ENCODE peak calls at places on chromosomes 5 and 9, in ten cellular contexts. H, P, J, V, U, G, Y, X, B and F are unnamed samples. For H3K9me3, the result is how much of the 10 kb centered on the place peaks cover.

GRCh38 chr5:32928761-32929160 is 217.6 kb downstream of the NPR3 start:
- DNase-seq in U (no peak), V (no peak), Y (no peak), X (no peak), P (no peak), H (peak), G (no peak), J (no peak), B (no peak), F (no peak)

GRCh38 chr5:125294844-125295243 is 548.4 kb upstream of the ZNF608 start:
- DNase-seq in P (no peak), H (no peak), X (no peak), J (no peak), U (no peak), Y (no peak), V (peak), B (no peak), G (no peak), F (no peak)

GRCh38 chr5:134085411-134085810 is 29.1 kb upstream of the TCF7 start:
- DNase-seq in H (no peak), B (no peak), G (no peak), U (no peak), Y (no peak), J (no peak), V (no peak), X (no peak), P (no peak), F (no peak)

GRCh38 chr5:12522116-12522515 is 617.9 kb upstream of the CTNND2 start:
- DNase-seq in B (no peak), P (no peak), H (no peak), G (no peak), J (no peak), Y (no peak), X (no peak), U (no peak), V (no peak), F (no peak)

GRCh38 chr9:7095054-7095453 is 337.3 kb downstream of the KDM4C start:
- DNase-seq in Y (no peak), V (no peak), X (no peak), B (no peak), H (no peak), P (no peak), J (no peak), U (no peak), G (no peak), F (no peak)

GRCh38 chr9:29778281-29778849 is 2205.1 kb upstream of the C9orf72 start:
- DNase-seq in U (no peak), P (no peak), X (no peak), B (no peak), G (no peak), J (no peak), Y (no peak), H (no peak), V (no peak), F (no peak)

GRCh38 chr5:81213070-81213469 is 20.1 kb upstream of the CKMT2 start:
- DNase-seq in B (no peak), J (no peak), X (no peak), G (no peak), V (no peak), H (no peak), U (no peak), Y (no peak), P (no peak), F (no peak)

GRCh38 chr5:96843140-96843539 is 33.2 kb upstream of the ERAP2 start:
- DNase-seq in V (no peak), B (no peak), G (no peak), H (no peak), P (no peak), J (no peak), X (no peak), U (no peak), Y (no peak), F (no peak)

GRCh38 chr9:99085949-99086948 is 18.7 kb upstream of the TGFBR1 start:
- DNase-seq in P (no peak), G (no peak), J (no peak), V (peak), Y (no peak), X (no peak), B (no peak), H (peak), U (no peak), F (no peak)

GRCh38 chr5:52867809-52868208 is 80.1 kb downstream of the ITGA1 start:
- DNase-seq in G (no peak), J (no peak), B (no peak), P (no peak), H (peak), V (no peak), U (no peak), X (no peak), Y (no peak), F (no peak)

GRCh38 chr5:4976918-4977317 is 163.2 kb upstream of the ADAMTS16 start:
- DNase-seq in G (no peak), X (no peak), U (no peak), H (no peak), Y (no peak), V (no peak), P (no peak), B (no peak), J (no peak), F (no peak)

GRCh38 chr9:137191691-137192447 is 3.4 kb downstream of the SSNA1 start:
- DNase-seq in G (no peak), X (no peak), V (no peak), B (no peak), H (no peak), Y (no peak), U (no peak), J (no peak), P (no peak), F (no peak)

GRCh38 chr9:111529787-111530186 is 4.8 kb downstream of the ZNF483 start:
- DNase-seq in G (no peak), P (no peak), J (no peak), U (no peak), V (no peak), X (no peak), Y (no peak), H (no peak), B (no peak), F (no peak)

GRCh38 chr9:122463828-122464632 is 13.7 kb downstream of the OR1J1 start:
- DNase-seq in U (no peak), H (no peak), J (no peak), V (no peak), X (no peak), P (no peak), Y (no peak), G (no peak), B (no peak), F (no peak)

GRCh38 chr5:181189363-181189961 is 15.5 kb downstream of the TRIM7 start:
- DNase-seq in H (peak), V (peak), B (peak), J (no peak), P (peak), G (no peak), U (no peak), X (peak), Y (peak), F (no peak)

GRCh38 chr5:133612021-133612860 is at the start of gene FSTL4:
- DNase-seq in V (peak), U (peak), G (no peak), X (no peak), P (no peak), Y (peak), J (peak), H (no peak), B (peak), F (no peak)

GRCh38 chr9:115668506-115668905 is 485.1 kb upstream of the PAPPA start:
- DNase-seq in X (no peak), J (no peak), G (no peak), H (peak), U (no peak), V (no peak), P (no peak), B (no peak), Y (no peak), F (no peak)

GRCh38 chr9:91004992-91005391 is 203.4 kb downstream of the SYK start:
- DNase-seq in X (no peak), J (no peak), B (no peak), U (no peak), P (no peak), G (no peak), V (no peak), H (no peak), Y (no peak), F (no peak)

GRCh38 chr5:177147239-177147638 is 13.7 kb downstream of the NSD1 start:
- DNase-seq in X (no peak), H (peak), J (no peak), P (peak), B (no peak), U (no peak), V (no peak), G (no peak), Y (peak), F (no peak)

GRCh38 chr5:169301386-169301930 is 519 bp upstream of the SLIT3 start:
- DNase-seq in B (no peak), J (no peak), P (no peak), Y (no peak), U (no peak), H (no peak), V (no peak), G (no peak), X (no peak), F (no peak)

GRCh38 chr5:169302046-169302445 is 1.1 kb upstream of the SLIT3 start:
- DNase-seq in U (no peak), G (no peak), V (no peak), P (no peak), J (no peak), B (no peak), X (no peak), Y (no peak), H (no peak), F (no peak)

GRCh38 chr5:169299651-169300467 is 1.1 kb downstream of the SLIT3 start:
- DNase-seq in B (no peak), P (no peak), V (no peak), G (no peak), J (no peak), H (no peak), U (peak), Y (no peak), X (no peak), F (no peak)

GRCh38 chr5:169299146-169299545 is 1.8 kb downstream of the SLIT3 start:
- DNase-seq in B (no peak), V (no peak), P (no peak), J (no peak), U (peak), G (no peak), H (no peak), Y (no peak), X (no peak), F (no peak)

GRCh38 chr5:169300468-169301385 is at the start of gene SLIT3:
- DNase-seq in V (peak), Y (peak), U (no peak), H (peak), P (no peak), J (peak), B (peak), X (peak), G (no peak), F (no peak)
- TF ChIP-seq CTCF in V (peak), Y (no peak), U (no peak), H (no peak), P (no peak), J (peak), B (no peak), X (no peak), G (no peak), F (no peak)

DNA sequence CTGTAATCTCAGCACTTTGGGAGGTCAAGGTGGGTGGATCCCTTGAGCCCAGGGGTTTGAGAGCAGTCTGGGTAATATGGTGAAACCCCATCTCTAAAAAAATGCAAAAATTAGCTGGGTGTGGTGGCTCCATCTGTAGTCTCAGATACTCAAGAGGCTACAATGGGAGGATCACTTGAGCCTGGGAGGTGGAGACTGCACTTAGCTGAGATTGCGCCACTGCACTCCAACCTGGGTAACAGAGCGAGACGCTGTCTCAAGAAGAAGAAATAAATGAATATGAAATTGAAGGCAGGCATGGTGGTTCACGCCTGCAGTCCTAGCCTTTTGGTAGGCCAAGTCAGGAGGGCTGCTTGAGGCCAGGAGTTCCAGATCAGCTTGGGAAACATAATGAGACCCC is 21.4 kb downstream of the MAML1 start:
- DNase-seq in V (no peak), H (no peak), Y (peak), P (no peak), G (no peak), U (peak), J (no peak), B (no peak), X (no peak), F (no peak)
- H3K27ac ChIP-seq in V (no peak), H (no peak), Y (peak), P (no peak), G (no peak), U (no peak), J (no peak), B (no peak), X (no peak), F (no peak)

GRCh38 chr5:158487156-158487555 is 612.6 kb downstream of the EBF1 start:
- DNase-seq in J (no peak), H (no peak), P (no peak), U (no peak), Y (no peak), G (no peak), V (no peak), X (no peak), B (no peak), F (no peak)
- H3K9me3 ChIP-seq in J (under half), H (under half), P (under half), U (under half), Y (under half), G (under half), V (under half), X (under half), B (under half), F (under half)

GRCh38 chr9:87500491-87500890 is 2.8 kb downstream of the DAPK1 start:
- DNase-seq in B (no peak), X (no peak), U (no peak), Y (no peak), V (no peak), P (no peak), J (no peak), G (no peak), H (no peak), F (no peak)
- TF ChIP-seq CTCF in B (no peak), X (no peak), U (no peak), Y (no peak), V (peak), P (no peak), J (no peak), G (no peak), H (no peak), F (no peak)

GRCh38 chr9:131631254-131631653 is 85.9 kb downstream of the PRRT1B start:
- DNase-seq in G (no peak), P (no peak), U (no peak), X (no peak), Y (no peak), J (no peak), V (no peak), B (no peak), H (no peak), F (no peak)
- H3K27ac ChIP-seq in G (no peak), P (no peak), U (no peak), X (no peak), Y (no peak), J (no peak), V (no peak), B (no peak), H (no peak), F (no peak)

DNA sequence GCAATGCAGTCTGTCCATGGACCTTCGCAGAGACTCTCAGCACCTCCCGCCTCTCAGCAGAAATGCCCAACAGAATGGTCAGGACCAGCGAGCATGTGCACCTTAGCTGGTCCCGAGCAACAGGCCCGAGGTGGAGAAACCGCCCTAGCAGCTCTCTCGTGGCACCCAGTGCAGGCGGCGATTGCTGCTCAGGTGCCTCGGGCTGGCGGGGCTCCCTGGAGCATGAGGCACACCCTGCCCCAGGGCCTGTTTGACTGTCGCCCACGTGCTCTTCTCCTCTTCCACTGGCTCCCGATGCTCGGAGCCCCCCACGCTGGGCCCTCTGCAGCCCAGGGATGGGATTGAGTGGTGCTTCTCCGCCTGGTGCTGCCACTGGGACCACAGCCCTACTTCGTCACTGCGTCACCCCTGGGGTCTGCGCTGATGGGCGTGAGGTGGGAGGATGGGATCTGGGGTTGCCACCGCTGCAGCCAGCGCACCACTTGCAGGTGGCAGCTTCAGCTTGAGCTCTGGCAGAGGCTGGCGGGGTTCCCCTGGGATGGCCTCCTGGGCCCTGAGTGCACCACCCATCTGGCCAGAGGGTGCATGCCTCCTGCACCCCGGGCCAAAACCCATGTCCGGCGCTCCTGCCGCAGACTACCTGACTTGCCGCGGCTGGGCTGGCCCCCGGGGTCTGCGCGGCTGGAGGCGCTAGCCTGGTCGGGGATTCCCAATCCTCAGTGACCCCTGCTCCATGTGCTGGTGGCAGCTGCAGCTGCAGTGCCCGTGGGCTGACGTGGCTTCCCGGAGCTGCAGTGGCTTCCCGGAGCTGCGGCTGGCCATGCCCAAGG is 244.2 kb downstream of the FOXD4L6 start:
- DNase-seq in G (no peak), B (no peak), U (no peak), H (no peak), P (no peak), V (no peak), J (peak), X (no peak), Y (peak), F (peak)
- H3K9me3 ChIP-seq in G (under half), B (under half), U (under half), H (under half), P (half or more), V (under half), J (half or more), X (under half), Y (under half), F (half or more)